ENCODE peak calls at places on chromosomes 4 and X, in nine cellular contexts. A, G, F, H, N, D, Q, Y and O are unnamed samples.

GRCh38 chr4:46250997-46251396 is 127.1 kb upstream of the GABRG1 start:
- DNase-seq in Y (no peak), H (no peak), Q (no peak), N (no peak), F (no peak), G (no peak), A (no peak), D (no peak), O (no peak)

GRCh38 chrX:96707829-96708228 is 23.2 kb downstream of the DIAPH2 start:
- DNase-seq in D (no peak), G (no peak), H (no peak), Y (no peak), A (no peak), Q (no peak), F (no peak), N (no peak), O (no peak)

GRCh38 chr4:173074501-173074946 is 94.1 kb upstream of the GALNT7 start:
- DNase-seq in H (no peak), D (peak; percentile 58), A (peak; percentile 82), G (peak; percentile 95), F (peak; percentile 1), Q (peak; percentile 45), Y (no peak), N (peak; percentile 88), O (no peak)

GRCh38 chr4:177128306-177128705 is 181.4 kb upstream of the NEIL3 start:
- DNase-seq in N (no peak), A (no peak), H (no peak), F (no peak), Y (no peak), G (peak; percentile 83), D (peak; percentile 42), Q (no peak), O (no peak)

GRCh38 chr4:112765317-112765989 is 128.5 kb downstream of the LARP7 start:
- DNase-seq in A (no peak), H (no peak), Q (peak; percentile 39), G (peak; percentile 3), Y (no peak), F (peak; percentile 25), D (no peak), N (no peak), O (no peak)

GRCh38 chr4:161949941-161950725 is 213.7 kb downstream of the FSTL5 start:
- DNase-seq in Y (no peak), A (peak; percentile 26), Q (no peak), H (no peak), N (no peak), F (no peak), G (peak; percentile 86), D (peak; percentile 46), O (no peak)

GRCh38 chrX:77442728-77443127 is 4.5 kb upstream of the FGF16 start:
- DNase-seq in G (peak; percentile 84), H (no peak), A (no peak), N (no peak), Y (no peak), Q (no peak), D (peak; percentile 67), F (no peak), O (no peak)

GRCh38 chrX:103831342-103831802 is 685 bp downstream of the RAB9B start:
- DNase-seq in F (peak; percentile 73), H (no peak), A (no peak), Q (peak; percentile 56), D (no peak), Y (no peak), N (no peak), G (no peak), O (no peak)

GRCh38 chrX:16807548-16807947 is 21.3 kb downstream of the TXLNG start:
- DNase-seq in G (peak; percentile 46), Q (peak; percentile 0), A (no peak), D (peak; percentile 37), Y (no peak), F (no peak), H (no peak), N (no peak), O (no peak)

GRCh38 chr4:8099981-8100464 is 58.6 kb downstream of the ABLIM2 start:
- DNase-seq in F (no peak), N (no peak), Y (no peak), H (no peak), A (peak; percentile 60), G (no peak), Q (no peak), D (peak; percentile 22), O (no peak)

GRCh38 chrX:44303119-44303518 is 40.4 kb downstream of the EFHC2 start:
- DNase-seq in Y (no peak), Q (no peak), N (no peak), F (no peak), H (no peak), A (no peak), D (no peak), G (no peak), O (peak; percentile 12)

GRCh38 chr4:56505269-56506109 is at the start of gene ARL9:
- DNase-seq in F (peak; percentile 82), H (peak; percentile 46), A (peak; percentile 61), D (peak; percentile 40), Q (peak; percentile 69), Y (peak; percentile 24), G (peak; percentile 73), N (peak; percentile 80), O (no peak)

GRCh38 chr4:159191989-159192388 is 89.1 kb downstream of the RAPGEF2 start:
- DNase-seq in D (peak; percentile 59), Y (no peak), F (peak; percentile 14), A (peak; percentile 52), H (no peak), G (peak; percentile 87), Q (peak; percentile 18), N (peak; percentile 45), O (no peak)

GRCh38 chrX:63250253-63250868 is 100.8 kb downstream of the SPIN4 start:
- DNase-seq in N (peak; percentile 38), H (no peak), F (peak; percentile 64), D (peak; percentile 89), G (peak; percentile 82), Y (no peak), Q (no peak), A (peak; percentile 67), O (peak; percentile 73)

GRCh38 chrX:103513067-103513466 is 6.2 kb downstream of the RAB40A start:
- DNase-seq in Y (no peak), Q (no peak), F (no peak), G (no peak), H (no peak), N (no peak), D (no peak), A (no peak), O (no peak)

GRCh38 chrX:73127700-73128241 is 48.5 kb upstream of the PABPC1L2A start:
- DNase-seq in H (no peak), Y (no peak), F (peak; percentile 33), Q (no peak), A (no peak), N (peak; percentile 70), G (no peak), D (peak; percentile 11), O (no peak)

GRCh38 chr4:129342820-129343219 is 246.9 kb downstream of the C4orf33 start:
- DNase-seq in G (peak; percentile 89), A (peak; percentile 83), D (peak; percentile 81), H (no peak), Q (no peak), N (no peak), F (no peak), Y (no peak), O (no peak)

GRCh38 chr4:133084421-133084820 is 64.7 kb upstream of the PCDH10 start:
- DNase-seq in D (no peak), G (no peak), H (no peak), A (no peak), Q (no peak), N (no peak), F (no peak), Y (no peak), O (no peak)